ENCODE peak calls at places on chromosomes 2 and 18, in five cellular contexts. S is heart left ventricle, J is IMR-90, E is tibial nerve, I is endothelial cell of umbilical vein. Y is an unnamed sample. For H3K27me3, the result is how much of the 10 kb centered on the place peaks cover.

GRCh38 chr2:120766758-120767351 is 31.2 kb downstream of the GLI2 start:
- DNase-seq in E (no peak), J (peak), I (no peak), S (no peak), Y (peak)

GRCh38 chr2:219475697-219476604 is 22.7 kb upstream of the GMPPA start:
- DNase-seq in J (peak), S (peak), I (peak), E (peak), Y (peak)

GRCh38 chr2:217436386-217436785 is 566.4 kb downstream of the TNS1 start:
- DNase-seq in S (peak), J (no peak), I (no peak), E (peak), Y (peak)

GRCh38 chr2:19355931-19356544 is 2.4 kb downstream of the OSR1 start:
- DNase-seq in J (peak), I (no peak), S (no peak), E (no peak), Y (no peak)

GRCh38 chr18:10070581-10071000 is 156.8 kb downstream of the VAPA start:
- DNase-seq in S (no peak), J (peak), E (no peak), I (no peak), Y (no peak)

GRCh38 chr2:180124273-180124881 is 117.3 kb upstream of the CWC22 start:
- DNase-seq in E (peak), I (peak), S (no peak), J (peak), Y (no peak)

GRCh38 chr2:45595724-45596435 is 15.2 kb downstream of the SRBD1 start:
- DNase-seq in S (peak), J (peak), I (peak), E (peak), Y (no peak)

GRCh38 chr18:60549338-60549960 is 176.9 kb upstream of the MC4R start:
- DNase-seq in E (peak), S (no peak), I (peak), J (peak), Y (no peak)

GRCh38 chr2:36615214-36615613 is 17.2 kb upstream of the FEZ2 start:
- DNase-seq in E (no peak), S (no peak), J (peak), I (no peak), Y (no peak)

GRCh38 chr2:68767996-68768395 is 33.4 kb downstream of the ARHGAP25 start:
- DNase-seq in I (no peak), E (no peak), S (no peak), J (no peak), Y (no peak)

GRCh38 chr2:240554767-240555493 is 2.9 kb downstream of the ANKMY1 start:
- DNase-seq in J (no peak), S (no peak), I (no peak), E (no peak), Y (no peak)

GRCh38 chr2:20291106-20291564 is 59.5 kb downstream of the PUM2 start:
- DNase-seq in J (peak), E (peak), S (no peak), I (peak), Y (no peak)

GRCh38 chr2:133988316-133988891 is 265.5 kb upstream of the MGAT5 start:
- DNase-seq in S (no peak), I (no peak), J (no peak), E (no peak), Y (no peak)

GRCh38 chr2:71071681-71072398 is 3.4 kb downstream of the NAGK start:
- DNase-seq in I (peak), J (no peak), E (peak), S (no peak), Y (no peak)

GRCh38 chr2:42053482-42053790 is 5.6 kb downstream of the PKDCC start:
- DNase-seq in E (no peak), S (no peak), J (no peak), I (no peak), Y (no peak)

GRCh38 chr2:42049411-42050349 is 1.9 kb downstream of the PKDCC start:
- DNase-seq in I (no peak), J (no peak), E (no peak), S (no peak), Y (no peak)

GRCh38 chr2:42052702-42053481 is 5.1 kb downstream of the PKDCC start:
- DNase-seq in I (no peak), E (no peak), S (no peak), J (peak), Y (peak)

GRCh38 chr2:42050350-42051167 is 2.7 kb downstream of the PKDCC start:
- DNase-seq in J (no peak), I (no peak), E (no peak), S (no peak), Y (no peak)

DNA sequence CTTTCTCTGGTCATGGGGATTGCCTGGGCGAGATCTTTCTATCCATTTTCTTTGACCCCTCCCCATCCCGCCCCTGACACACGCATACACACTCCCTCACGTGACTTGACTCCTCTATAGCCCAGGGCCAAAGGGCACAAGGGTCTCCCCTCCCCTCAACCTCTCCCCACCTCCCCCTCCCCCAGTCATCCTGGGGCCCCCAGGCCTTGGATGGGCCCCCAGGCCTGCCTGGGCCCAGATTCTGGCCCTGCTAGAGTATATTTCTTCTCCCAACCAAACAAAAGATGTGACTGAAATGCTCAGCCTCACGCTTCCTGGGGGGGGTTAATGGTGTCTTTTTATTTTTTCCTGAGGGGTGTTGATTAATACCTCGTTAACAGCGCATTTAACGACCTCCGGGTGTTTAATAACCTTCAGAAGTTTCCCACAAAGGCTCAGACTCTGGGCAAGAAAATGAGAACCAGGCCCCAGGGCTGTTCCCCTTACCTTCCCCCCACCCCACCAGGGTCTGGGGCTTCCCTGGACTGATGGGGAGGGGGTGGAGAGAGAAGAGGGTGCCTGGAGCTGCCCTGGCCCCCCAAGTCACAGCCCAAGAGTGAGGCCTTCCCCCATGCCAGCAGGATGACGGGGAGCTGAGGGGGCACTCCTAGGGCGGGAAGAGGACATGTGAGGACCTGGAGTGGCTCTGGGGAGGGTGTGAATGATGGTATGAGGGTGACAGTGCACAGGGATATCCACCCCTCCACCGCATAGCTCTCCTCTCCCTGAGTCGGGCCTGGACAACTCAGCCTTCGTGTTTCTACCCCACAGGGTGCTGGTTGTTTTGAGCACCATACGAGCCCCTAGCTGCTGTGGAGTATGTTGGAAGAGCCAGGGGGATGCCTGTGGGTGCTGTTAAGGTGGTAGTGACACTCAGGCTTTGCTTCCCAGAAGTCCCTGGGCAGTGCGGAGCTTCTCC is 3.6 kb downstream of the PKDCC start:
- DNase-seq in I (no peak), S (no peak), E (no peak), J (no peak), Y (no peak)
- H3K27me3 ChIP-seq in I (under half), S (under half), E (under half), J (under half), Y (under half)

GRCh38 chr2:123153041-123153440 is 872.0 kb upstream of the CNTNAP5 start:
- DNase-seq in S (no peak), E (no peak), I (no peak), J (no peak), Y (no peak)
- TF ChIP-seq POLR2A in S (no peak), E (no peak), I (no peak), J (no peak), Y (no peak)

DNA sequence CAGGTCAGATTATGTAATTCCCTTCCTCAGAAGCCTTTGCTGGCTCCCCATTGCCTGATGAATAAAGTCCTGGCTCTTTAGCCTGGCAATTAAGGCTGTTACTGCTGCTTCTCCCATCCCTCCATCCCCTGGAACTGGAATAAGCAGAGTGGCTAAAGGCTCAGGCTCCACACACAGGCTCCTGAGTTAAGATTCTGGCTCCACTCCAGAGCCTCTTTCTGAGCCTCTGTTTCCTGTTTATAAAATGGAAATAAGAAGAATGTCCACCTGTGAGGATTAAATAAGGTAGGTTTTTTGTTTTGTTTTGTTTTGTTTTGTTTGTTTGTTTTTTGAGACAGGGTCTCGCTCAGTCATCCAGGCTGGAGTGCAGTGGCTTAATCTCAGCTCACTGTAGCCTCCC is 50.0 kb downstream of the ZFP36L2 start:
- DNase-seq in J (no peak), E (no peak), S (no peak), I (peak), Y (no peak)
- H3K4me3 ChIP-seq in J (no peak), E (no peak), S (no peak), I (no peak), Y (no peak)

GRCh38 chr2:85751300-85751575 is 2.6 kb upstream of the ATOH8 start:
- DNase-seq in S (no peak), I (no peak), E (no peak), J (no peak), Y (no peak)
- H3K27me3 ChIP-seq in S (under half), I (under half), E (under half), J (under half), Y (under half)

GRCh38 chr18:42956287-42956686 is 159.2 kb downstream of the RIT2 start:
- DNase-seq in J (no peak), E (no peak), S (no peak), I (no peak), Y (no peak)

GRCh38 chr18:42953306-42953705 is 162.2 kb downstream of the RIT2 start:
- DNase-seq in E (no peak), J (no peak), I (no peak), S (no peak), Y (no peak)

GRCh38 chr18:42954887-42955286 is 160.6 kb downstream of the RIT2 start:
- DNase-seq in J (no peak), E (no peak), I (peak), S (no peak), Y (no peak)

DNA sequence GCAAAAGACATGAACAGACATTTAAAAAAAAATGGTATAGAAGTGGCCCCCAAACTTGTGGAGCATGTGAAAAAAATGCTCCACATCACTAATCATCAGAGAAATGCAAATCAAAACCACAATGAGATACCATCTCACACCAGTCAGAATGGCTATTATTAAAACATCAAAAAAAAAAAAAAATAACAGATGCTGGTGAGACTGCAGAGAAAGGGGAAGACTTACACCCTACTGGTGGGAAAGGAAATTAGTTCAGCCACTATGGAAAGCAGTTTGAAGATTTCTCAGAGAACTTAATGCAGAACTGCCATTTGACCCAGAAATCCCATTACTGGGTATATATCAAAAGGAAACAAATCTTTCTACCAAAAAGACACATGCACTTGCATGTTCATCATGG is 164.8 kb downstream of the RIT2 start:
- DNase-seq in I (no peak), S (no peak), J (no peak), E (no peak), Y (no peak)
- TF ChIP-seq POLR2A in I (no peak), S (no peak), J (no peak), E (no peak), Y (no peak)

GRCh38 chr2:62145478-62146100 is 50.3 kb upstream of the B3GNT2 start:
- DNase-seq in S (no peak), I (no peak), J (no peak), E (no peak), Y (no peak)
- H3K4me3 ChIP-seq in S (no peak), I (no peak), J (no peak), E (no peak), Y (no peak)

DNA sequence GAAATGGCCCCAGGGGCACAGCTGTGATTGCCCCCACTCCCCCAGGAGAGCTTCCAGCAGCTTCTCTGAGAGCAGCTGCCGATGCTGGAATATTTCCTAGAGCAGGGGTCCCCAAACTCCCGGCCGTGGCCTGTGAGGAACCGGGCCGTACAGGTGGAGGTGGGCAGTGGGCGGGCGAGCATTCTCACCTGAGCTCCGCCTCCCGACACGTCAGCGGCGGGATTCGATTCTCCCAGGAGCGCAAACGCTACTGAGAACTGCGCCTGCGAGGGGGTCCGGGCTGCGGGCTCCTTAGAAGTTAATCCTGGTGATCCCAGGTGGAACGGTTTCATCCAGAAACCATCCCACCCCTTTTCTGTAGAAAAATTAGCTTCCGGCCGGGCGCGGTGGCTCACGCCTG is 69.1 kb upstream of the PXDN start:
- DNase-seq in I (no peak), E (no peak), J (no peak), S (no peak), Y (no peak)
- H3K27me3 ChIP-seq in I (under half), E (under half), J (under half), S (under half), Y (under half)

GRCh38 chr18:8608795-8609673 is at the start of gene RAB12:
- DNase-seq in J (peak), E (peak), S (peak), I (peak), Y (peak)
- TF ChIP-seq POLR2A in J (peak), E (peak), S (no peak), I (peak), Y (peak)